ENCODE peak calls at places on chromosomes 5 and 9, in four cellular contexts. Y is GM10248, B is H54, P is AG08395. T is an unnamed sample.

GRCh38 chr9:33154368-33154767 is 12.8 kb downstream of the B4GALT1 start:
- DNase-seq in P (no peak), B (no peak), Y (no peak), T (no peak)

GRCh38 chr5:147935032-147935431 is 28.7 kb upstream of the C5orf46 start:
- DNase-seq in B (peak), Y (no peak), P (no peak), T (no peak)

GRCh38 chr9:79263666-79264460 is 307.9 kb upstream of the TLE4 start:
- DNase-seq in B (peak), Y (no peak), P (peak), T (no peak)

GRCh38 chr9:14661421-14662059 is 31.7 kb downstream of the ZDHHC21 start:
- DNase-seq in Y (peak), B (no peak), P (peak), T (no peak)

GRCh38 chr9:130172858-130173461 is 756 bp downstream of the NCS1 start:
- DNase-seq in P (peak), Y (no peak), B (no peak), T (no peak)

GRCh38 chr5:57063773-57064172 is 110.1 kb upstream of the GPBP1 start:
- DNase-seq in B (no peak), P (no peak), Y (no peak), T (no peak)

GRCh38 chr9:503881-504852 is 289.5 kb downstream of the DOCK8 start:
- DNase-seq in B (peak), P (peak), Y (peak), T (peak)

GRCh38 chr9:86613943-86614342 is 259.7 kb upstream of the TUT7 start:
- DNase-seq in Y (no peak), P (no peak), B (no peak), T (no peak)

GRCh38 chr9:96148634-96149138 is 153.3 kb downstream of the HSD17B3 start:
- DNase-seq in B (no peak), Y (no peak), P (no peak), T (no peak)

GRCh38 chr5:149471406-149472183 is 79.6 kb downstream of the CSNK1A1 start:
- DNase-seq in P (peak), B (peak), Y (no peak), T (no peak)

GRCh38 chr5:54718647-54719046 is 201.1 kb downstream of the SNX18 start:
- DNase-seq in Y (no peak), P (peak), B (no peak), T (no peak)

GRCh38 chr5:75568202-75568601 is 43.1 kb upstream of the ANKDD1B start:
- DNase-seq in P (no peak), Y (peak), B (no peak), T (no peak)

GRCh38 chr9:37253377-37253937 is 133.1 kb downstream of the ZCCHC7 start:
- DNase-seq in P (no peak), Y (no peak), B (no peak), T (no peak)

GRCh38 chr9:134304712-134305111 is 21.5 kb upstream of the RXRA start:
- DNase-seq in B (no peak), P (no peak), Y (no peak), T (peak)

GRCh38 chr5:10695759-10696543 is 65.1 kb downstream of the DAP start:
- DNase-seq in B (no peak), Y (no peak), P (peak), T (no peak)

GRCh38 chr5:156201793-156202388 is 125.1 kb upstream of the SGCD start:
- DNase-seq in Y (no peak), B (no peak), P (peak), T (no peak)

GRCh38 chr9:136753371-136754058 is 4.5 kb downstream of the LCN8 start:
- DNase-seq in P (no peak), Y (no peak), B (no peak), T (peak)

GRCh38 chr9:68706579-68707201 is 1.6 kb downstream of the PIP5K1B start:
- DNase-seq in B (no peak), P (no peak), Y (peak), T (no peak)

GRCh38 chr5:68562308-68562707 is 346.8 kb downstream of the PIK3R1 start:
- DNase-seq in P (no peak), B (no peak), Y (no peak), T (no peak)

GRCh38 chr9:115326461-115326860 is 208.5 kb upstream of the TNC start:
- DNase-seq in Y (no peak), B (no peak), P (no peak), T (no peak)

GRCh38 chr5:143036146-143036927 is 266.2 kb downstream of the ARHGAP26 start:
- DNase-seq in B (no peak), P (no peak), Y (peak), T (no peak)

GRCh38 chr5:130034872-130035271 is 130.6 kb downstream of the CHSY3 start:
- DNase-seq in P (no peak), B (no peak), Y (no peak), T (no peak)

GRCh38 chr5:82938901-82939300 is 138.3 kb downstream of the TMEM167A start:
- DNase-seq in P (no peak), B (no peak), Y (no peak), T (no peak)

GRCh38 chr5:123690821-123691220 is 178.8 kb downstream of the CSNK1G3 start:
- DNase-seq in P (peak), Y (no peak), B (no peak), T (no peak)

GRCh38 chr9:134536101-134536900 is 105.3 kb upstream of the COL5A1 start:
- DNase-seq in Y (no peak), B (peak), P (peak), T (peak)

GRCh38 chr5:135007305-135007704 is 26.7 kb downstream of the PITX1 start:
- DNase-seq in B (no peak), P (no peak), Y (peak), T (peak)

GRCh38 chr5:14331377-14331776 is 188.2 kb downstream of the TRIO start:
- DNase-seq in P (no peak), B (no peak), Y (no peak), T (no peak)

GRCh38 chr5:169742773-169743296 is 105.8 kb downstream of the DOCK2 start:
- DNase-seq in P (peak), B (no peak), Y (no peak), T (no peak)

GRCh38 chr5:152270117-152270516 is 135.0 kb downstream of the NMUR2 start:
- DNase-seq in Y (no peak), P (no peak), B (no peak), T (no peak)

GRCh38 chr5:151200913-151201445 is 22.9 kb downstream of the CCDC69 start:
- DNase-seq in P (no peak), Y (no peak), B (no peak), T (no peak)

GRCh38 chr5:40106847-40107246 is 572.9 kb upstream of the PTGER4 start:
- DNase-seq in Y (no peak), P (no peak), B (no peak), T (no peak)